ENCODE peak calls at places on chromosomes 3 and 15, in seven cellular contexts. One of them, this sample, is unnamed. For H3K9me3, the result is how much of the 10 kb centered on the place peaks cover.

GRCh38 chr15:70741107-70741511 is 22.2 kb downstream of the UACA start:
- DNase-seq in cardiac muscle cell: peak
- DNase-seq in SK-N-SH: no peak
- DNase-seq in Panc1: no peak
- DNase-seq in psoas muscle: peak
- DNase-seq in left ventricle myocardium inferior: peak
- DNase-seq in breast epithelium: no peak
- DNase-seq in this sample: peak

GRCh38 chr3:126277629-126278378 is 79.4 kb downstream of the KLF15 start:
- DNase-seq in SK-N-SH: no peak
- DNase-seq in cardiac muscle cell: peak
- DNase-seq in Panc1: no peak
- DNase-seq in breast epithelium: no peak
- DNase-seq in psoas muscle: no peak
- DNase-seq in left ventricle myocardium inferior: no peak
- DNase-seq in this sample: no peak

GRCh38 chr15:41804920-41805666 is 22.8 kb upstream of the JMJD7 start:
- DNase-seq in SK-N-SH: no peak
- DNase-seq in left ventricle myocardium inferior: no peak
- DNase-seq in cardiac muscle cell: no peak
- DNase-seq in Panc1: no peak
- DNase-seq in psoas muscle: no peak
- DNase-seq in breast epithelium: no peak
- DNase-seq in this sample: no peak

GRCh38 chr3:170725285-170725731 is 139.4 kb upstream of the SLC7A14 start:
- DNase-seq in psoas muscle: no peak
- DNase-seq in breast epithelium: no peak
- DNase-seq in Panc1: no peak
- DNase-seq in left ventricle myocardium inferior: no peak
- DNase-seq in SK-N-SH: no peak
- DNase-seq in cardiac muscle cell: peak
- DNase-seq in this sample: no peak

GRCh38 chr3:171654809-171655208 is 155.5 kb downstream of the PLD1 start:
- DNase-seq in cardiac muscle cell: peak
- DNase-seq in psoas muscle: peak
- DNase-seq in SK-N-SH: no peak
- DNase-seq in left ventricle myocardium inferior: peak
- DNase-seq in breast epithelium: peak
- DNase-seq in Panc1: no peak
- DNase-seq in this sample: no peak

GRCh38 chr15:88657326-88658069 is 18.7 kb downstream of the ISG20 start:
- DNase-seq in SK-N-SH: peak
- DNase-seq in Panc1: no peak
- DNase-seq in psoas muscle: no peak
- DNase-seq in left ventricle myocardium inferior: no peak
- DNase-seq in cardiac muscle cell: peak
- DNase-seq in breast epithelium: no peak
- DNase-seq in this sample: no peak

GRCh38 chr15:75107905-75108838 is 84.8 kb downstream of the PPCDC start:
- DNase-seq in left ventricle myocardium inferior: no peak
- DNase-seq in SK-N-SH: no peak
- DNase-seq in psoas muscle: no peak
- DNase-seq in Panc1: no peak
- DNase-seq in breast epithelium: no peak
- DNase-seq in cardiac muscle cell: peak
- DNase-seq in this sample: peak

GRCh38 chr15:67865766-67866165 is 25.9 kb upstream of the RNU6-1 start:
- DNase-seq in psoas muscle: no peak
- DNase-seq in left ventricle myocardium inferior: no peak
- DNase-seq in cardiac muscle cell: no peak
- DNase-seq in Panc1: no peak
- DNase-seq in SK-N-SH: no peak
- DNase-seq in breast epithelium: no peak
- DNase-seq in this sample: no peak

GRCh38 chr3:166351461-166351860 is 514.2 kb upstream of the BCHE start:
- DNase-seq in left ventricle myocardium inferior: no peak
- DNase-seq in breast epithelium: no peak
- DNase-seq in psoas muscle: no peak
- DNase-seq in cardiac muscle cell: no peak
- DNase-seq in Panc1: no peak
- DNase-seq in SK-N-SH: no peak
- DNase-seq in this sample: no peak

GRCh38 chr3:24763421-24763820 is 268.8 kb upstream of the THRB start:
- DNase-seq in breast epithelium: no peak
- DNase-seq in left ventricle myocardium inferior: no peak
- DNase-seq in Panc1: no peak
- DNase-seq in cardiac muscle cell: no peak
- DNase-seq in psoas muscle: no peak
- DNase-seq in SK-N-SH: no peak
- DNase-seq in this sample: no peak

GRCh38 chr15:76337047-76337738 is 620 bp downstream of the ISL2 start:
- DNase-seq in breast epithelium: no peak
- DNase-seq in cardiac muscle cell: no peak
- DNase-seq in SK-N-SH: peak
- DNase-seq in psoas muscle: no peak
- DNase-seq in Panc1: no peak
- DNase-seq in left ventricle myocardium inferior: no peak
- DNase-seq in this sample: no peak

GRCh38 chr3:100171211-100171700 is 57.0 kb upstream of the FILIP1L start:
- DNase-seq in cardiac muscle cell: no peak
- DNase-seq in SK-N-SH: no peak
- DNase-seq in psoas muscle: no peak
- DNase-seq in left ventricle myocardium inferior: no peak
- DNase-seq in breast epithelium: no peak
- DNase-seq in Panc1: no peak
- DNase-seq in this sample: no peak

GRCh38 chr3:131110087-131110486 is 83.4 kb downstream of the NEK11 start:
- DNase-seq in breast epithelium: no peak
- DNase-seq in psoas muscle: no peak
- DNase-seq in cardiac muscle cell: peak
- DNase-seq in SK-N-SH: no peak
- DNase-seq in left ventricle myocardium inferior: no peak
- DNase-seq in Panc1: peak
- DNase-seq in this sample: no peak

GRCh38 chr3:22734756-22735155 is 468.4 kb upstream of the UBE2E2 start:
- DNase-seq in cardiac muscle cell: no peak
- DNase-seq in SK-N-SH: no peak
- DNase-seq in left ventricle myocardium inferior: no peak
- DNase-seq in breast epithelium: no peak
- DNase-seq in psoas muscle: no peak
- DNase-seq in Panc1: no peak
- DNase-seq in this sample: no peak

GRCh38 chr3:31895471-31895870 is 85.6 kb downstream of the OSBPL10 start:
- DNase-seq in cardiac muscle cell: no peak
- DNase-seq in psoas muscle: no peak
- DNase-seq in left ventricle myocardium inferior: no peak
- DNase-seq in Panc1: no peak
- DNase-seq in breast epithelium: no peak
- DNase-seq in SK-N-SH: no peak
- DNase-seq in this sample: no peak

GRCh38 chr3:123552095-123552714 is 32.6 kb downstream of the HACD2 start:
- DNase-seq in breast epithelium: no peak
- DNase-seq in SK-N-SH: peak
- DNase-seq in Panc1: no peak
- DNase-seq in left ventricle myocardium inferior: no peak
- DNase-seq in cardiac muscle cell: peak
- DNase-seq in psoas muscle: no peak
- DNase-seq in this sample: no peak

GRCh38 chr3:104547040-104547439 is 819.7 kb upstream of the ALCAM start:
- DNase-seq in psoas muscle: no peak
- DNase-seq in SK-N-SH: no peak
- DNase-seq in left ventricle myocardium inferior: no peak
- DNase-seq in cardiac muscle cell: no peak
- DNase-seq in Panc1: no peak
- DNase-seq in breast epithelium: no peak
- DNase-seq in this sample: no peak

GRCh38 chr3:70754314-70754713 is 441.9 kb upstream of the MDFIC2 start:
- DNase-seq in cardiac muscle cell: peak
- DNase-seq in Panc1: no peak
- DNase-seq in psoas muscle: no peak
- DNase-seq in left ventricle myocardium inferior: no peak
- DNase-seq in breast epithelium: no peak
- DNase-seq in SK-N-SH: no peak
- DNase-seq in this sample: no peak

GRCh38 chr3:16067837-16068471 is 106.5 kb upstream of the GALNT15 start:
- DNase-seq in SK-N-SH: peak
- DNase-seq in Panc1: no peak
- DNase-seq in breast epithelium: no peak
- DNase-seq in cardiac muscle cell: no peak
- DNase-seq in psoas muscle: no peak
- DNase-seq in left ventricle myocardium inferior: no peak
- DNase-seq in this sample: no peak

GRCh38 chr15:53747501-53748068 is 11.9 kb downstream of the WDR72 start:
- DNase-seq in SK-N-SH: no peak
- DNase-seq in breast epithelium: no peak
- DNase-seq in psoas muscle: no peak
- DNase-seq in cardiac muscle cell: no peak
- DNase-seq in Panc1: no peak
- DNase-seq in left ventricle myocardium inferior: no peak
- DNase-seq in this sample: no peak

GRCh38 chr3:147712357-147712756 is 303.2 kb downstream of the ZIC1 start:
- DNase-seq in breast epithelium: no peak
- DNase-seq in SK-N-SH: no peak
- DNase-seq in cardiac muscle cell: no peak
- DNase-seq in Panc1: no peak
- DNase-seq in left ventricle myocardium inferior: no peak
- DNase-seq in psoas muscle: no peak
- DNase-seq in this sample: peak

GRCh38 chr3:13268961-13269391 is 151.1 kb downstream of the NUP210 start:
- DNase-seq in Panc1: no peak
- DNase-seq in breast epithelium: peak
- DNase-seq in left ventricle myocardium inferior: no peak
- DNase-seq in psoas muscle: peak
- DNase-seq in cardiac muscle cell: no peak
- DNase-seq in SK-N-SH: peak
- DNase-seq in this sample: no peak

GRCh38 chr15:65951007-65951406 is 81.7 kb downstream of the RAB11A start:
- DNase-seq in psoas muscle: no peak
- DNase-seq in left ventricle myocardium inferior: no peak
- DNase-seq in breast epithelium: no peak
- DNase-seq in cardiac muscle cell: no peak
- DNase-seq in SK-N-SH: no peak
- DNase-seq in Panc1: no peak
- DNase-seq in this sample: no peak
- H3K4me3 ChIP-seq in psoas muscle: no peak
- H3K4me3 ChIP-seq in left ventricle myocardium inferior: no peak
- H3K4me3 ChIP-seq in breast epithelium: no peak
- H3K4me3 ChIP-seq in cardiac muscle cell: no peak
- H3K4me3 ChIP-seq in SK-N-SH: no peak
- H3K4me3 ChIP-seq in Panc1: no peak
- H3K4me3 ChIP-seq in this sample: no peak

DNA sequence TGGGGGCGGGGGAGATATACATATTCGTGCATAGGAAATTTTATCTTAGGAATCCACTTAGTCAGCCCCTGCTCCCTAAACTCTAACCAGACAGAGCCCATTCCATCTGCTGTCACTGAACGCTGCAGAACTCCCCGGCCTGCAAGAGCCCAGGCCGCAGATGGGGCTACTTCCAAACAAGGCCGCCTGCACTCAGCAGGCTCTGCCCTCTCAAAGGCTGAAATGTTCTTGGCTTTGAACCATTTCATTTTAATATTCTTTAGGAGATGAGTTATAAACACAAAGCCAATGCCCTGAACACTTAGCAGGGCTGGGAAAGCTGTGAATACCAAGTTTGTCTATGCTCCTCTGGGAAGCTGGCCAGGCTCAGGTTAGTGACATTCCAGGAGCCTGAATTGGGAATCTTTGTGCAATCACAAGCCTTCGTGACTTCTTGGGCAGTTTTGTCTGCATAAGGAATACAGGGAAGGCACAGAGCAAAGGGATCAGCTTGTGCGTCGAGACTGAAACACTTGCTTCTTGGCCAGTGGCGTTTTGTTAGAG is 65.0 kb downstream of the SYNM start:
- DNase-seq in breast epithelium: no peak
- DNase-seq in cardiac muscle cell: peak
- DNase-seq in left ventricle myocardium inferior: no peak
- DNase-seq in Panc1: no peak
- DNase-seq in psoas muscle: no peak
- DNase-seq in SK-N-SH: no peak
- DNase-seq in this sample: no peak
- H3K9me3 ChIP-seq in breast epithelium: under half
- H3K9me3 ChIP-seq in cardiac muscle cell: under half
- H3K9me3 ChIP-seq in left ventricle myocardium inferior: under half
- H3K9me3 ChIP-seq in Panc1: under half
- H3K9me3 ChIP-seq in psoas muscle: under half
- H3K9me3 ChIP-seq in SK-N-SH: under half
- H3K9me3 ChIP-seq in this sample: under half

DNA sequence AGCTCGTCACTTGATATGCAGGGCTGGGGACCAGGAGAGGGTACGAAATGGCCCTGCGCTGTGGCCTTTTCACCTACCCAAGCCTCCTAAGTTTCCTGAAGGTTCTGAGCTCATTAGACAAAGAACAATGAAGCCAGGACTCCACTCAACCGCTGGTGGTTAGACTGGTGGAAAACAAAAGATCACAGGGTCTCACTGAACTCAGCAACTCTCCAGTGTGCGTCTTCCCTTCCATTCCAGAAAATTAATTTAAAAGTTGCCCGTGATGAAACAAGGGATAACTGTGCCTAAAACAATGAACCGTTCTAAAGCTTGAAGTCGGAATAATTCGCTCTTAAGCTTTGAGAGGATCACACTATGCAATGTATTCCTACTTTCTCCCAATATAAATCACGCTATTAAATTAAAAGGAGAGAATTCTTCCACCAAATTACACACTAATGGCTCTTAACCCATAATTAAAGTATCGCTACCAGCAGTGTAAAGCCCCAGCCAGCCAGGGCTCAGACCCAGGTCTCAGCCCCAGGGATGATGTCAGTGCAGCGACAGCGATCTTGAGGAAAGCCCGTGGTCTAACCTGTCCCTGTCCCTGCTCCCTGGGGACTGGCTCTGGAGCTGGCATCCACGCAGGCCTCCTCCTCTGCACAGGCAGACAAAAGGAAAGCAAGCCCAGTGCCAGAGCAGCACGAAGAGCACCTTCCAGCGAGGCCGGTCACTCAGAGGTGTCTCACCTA is 4.9 kb downstream of the VGLL4 start:
- DNase-seq in left ventricle myocardium inferior: no peak
- DNase-seq in breast epithelium: no peak
- DNase-seq in SK-N-SH: peak
- DNase-seq in Panc1: no peak
- DNase-seq in cardiac muscle cell: no peak
- DNase-seq in psoas muscle: peak
- DNase-seq in this sample: no peak
- H3K4me3 ChIP-seq in left ventricle myocardium inferior: peak
- H3K4me3 ChIP-seq in breast epithelium: peak
- H3K4me3 ChIP-seq in SK-N-SH: peak
- H3K4me3 ChIP-seq in Panc1: peak
- H3K4me3 ChIP-seq in cardiac muscle cell: no peak
- H3K4me3 ChIP-seq in psoas muscle: peak
- H3K4me3 ChIP-seq in this sample: no peak

DNA sequence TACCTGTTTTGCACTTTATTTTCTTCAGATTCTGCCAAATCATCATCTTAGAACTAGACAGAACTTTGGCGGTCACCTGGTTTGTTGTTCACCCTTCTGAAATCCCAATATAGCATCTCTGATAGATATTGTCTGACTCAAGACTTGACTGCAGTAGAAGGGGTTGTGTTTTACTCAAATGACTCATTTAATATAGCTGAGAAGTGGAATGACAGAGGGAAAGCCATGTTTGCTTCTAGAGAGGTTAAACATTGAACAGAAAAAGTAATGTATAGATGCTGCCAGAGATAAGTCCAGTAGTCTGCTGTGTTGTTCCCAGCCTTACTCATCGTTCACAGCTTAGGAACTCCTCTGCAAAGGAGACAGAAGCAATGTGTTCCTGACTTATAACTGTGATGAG is 402.0 kb downstream of the AGBL1 start:
- DNase-seq in cardiac muscle cell: no peak
- DNase-seq in Panc1: no peak
- DNase-seq in SK-N-SH: no peak
- DNase-seq in psoas muscle: no peak
- DNase-seq in breast epithelium: no peak
- DNase-seq in left ventricle myocardium inferior: no peak
- DNase-seq in this sample: no peak
- H3K9me3 ChIP-seq in cardiac muscle cell: under half
- H3K9me3 ChIP-seq in Panc1: under half
- H3K9me3 ChIP-seq in SK-N-SH: under half
- H3K9me3 ChIP-seq in psoas muscle: under half
- H3K9me3 ChIP-seq in breast epithelium: under half
- H3K9me3 ChIP-seq in left ventricle myocardium inferior: under half
- H3K9me3 ChIP-seq in this sample: under half

This sample was measured in left lung.